ENCODE peak calls at places on chromosomes 3 and 15, in eight cellular contexts. I is left cardiac atrium, T is iPS DF 19.7, Q is endothelial cell, X is nucleus accumbens, W is NCI-H2081, D is T-helper 17 cell, C is glutamatergic neuron. L is an unnamed sample.

GRCh38 chr3:9866639-9867038 is 13.4 kb downstream of the CIDEC start:
- DNase-seq in Q (no peak), X (no peak), I (no peak), T (no peak), D (no peak), W (no peak), C (no peak), L (no peak)

GRCh38 chr3:89256882-89257281 is 149.5 kb downstream of the EPHA3 start:
- DNase-seq in I (no peak), X (no peak), T (no peak), C (no peak), W (no peak), Q (no peak), D (no peak), L (no peak)

GRCh38 chr15:42408178-42408577 is 48.9 kb downstream of the CAPN3 start:
- DNase-seq in C (no peak), I (no peak), W (no peak), T (no peak), D (no peak), X (no peak), Q (no peak), L (no peak)

GRCh38 chr3:100737334-100737733 is 28.0 kb downstream of the TFG start:
- DNase-seq in Q (no peak), W (peak), C (no peak), I (no peak), T (peak), D (no peak), X (no peak), L (no peak)

GRCh38 chr3:133209871-133210550 is 171.8 kb downstream of the TMEM108 start:
- DNase-seq in I (no peak), Q (no peak), C (no peak), T (no peak), W (no peak), X (no peak), D (no peak), L (no peak)

GRCh38 chr3:128301186-128302023 is 148.1 kb downstream of the EEFSEC start:
- DNase-seq in X (no peak), I (no peak), C (no peak), Q (no peak), W (no peak), D (no peak), T (no peak), L (no peak)

GRCh38 chr3:169241928-169242751 is 421.4 kb downstream of the MECOM start:
- DNase-seq in X (no peak), T (no peak), I (peak), C (peak), Q (peak), W (no peak), D (no peak), L (no peak)

GRCh38 chr15:74294010-74294409 is 57.9 kb downstream of the CCDC33 start:
- DNase-seq in T (no peak), D (no peak), W (peak), I (no peak), C (no peak), X (no peak), Q (no peak), L (no peak)